ENCODE peak calls at places on chromosomes 2 and 18, in four cellular contexts. L is activated T-cell treated with anti-CD3 and anti-CD28 coated beads for 4 hours; X is stimulated activated CD4-positive, alpha-beta T cell treated with anti-CD3 and anti-CD28 coated beads, Interleukin-15, amount 100 ng/mL, for 24 hours; W is stromal cell of bone marrow. J is an unnamed sample.

GRCh38 chr2:239912171-239912937 is 112.8 kb downstream of the NDUFA10 start:
- DNase-seq in L (no peak), X (no peak), W (no peak), J (no peak)

GRCh38 chr2:11553661-11554429 is 20.0 kb downstream of the GREB1 start:
- DNase-seq in L (no peak), X (no peak), W (peak; percentile 29), J (no peak)

GRCh38 chr2:10056439-10056838 is 13.1 kb downstream of the KLF11 start:
- DNase-seq in L (no peak), X (no peak), W (no peak), J (no peak)

GRCh38 chr2:97675714-97676113 is 6.2 kb downstream of the C2orf92 start:
- DNase-seq in L (no peak), X (no peak), W (no peak), J (no peak)

GRCh38 chr2:26793518-26793917 is 7.7 kb downstream of the CENPA start:
- DNase-seq in L (no peak), X (no peak), W (no peak), J (no peak)

GRCh38 chr18:45370190-45371010 is 244.9 kb upstream of the SLC14A2 start:
- DNase-seq in L (no peak), X (no peak), W (no peak), J (no peak)

GRCh38 chr2:229129738-229130371 is 141.2 kb downstream of the PID1 start:
- DNase-seq in L (no peak), X (no peak), W (peak; percentile 9), J (no peak)

GRCh38 chr18:34976899-34977786 is 64.1 kb upstream of the MAPRE2 start:
- DNase-seq in L (peak; percentile 69), X (peak; percentile 83), W (no peak), J (peak; percentile 20)

GRCh38 chr2:75003773-75004172 is 45.3 kb downstream of the POLE4 start:
- DNase-seq in L (no peak), X (no peak), W (no peak), J (no peak)

GRCh38 chr2:65456074-65456473 is 23.7 kb upstream of the SPRED2 start:
- DNase-seq in L (no peak), X (no peak), W (peak; percentile 73), J (no peak)

GRCh38 chr2:219459460-219460311 is 25.0 kb downstream of the SPEG start:
- DNase-seq in L (peak; percentile 32), X (peak; percentile 53), W (no peak), J (peak; percentile 65)

GRCh38 chr2:9813312-9814128 is 29.8 kb upstream of the TAF1B start:
- DNase-seq in L (peak; percentile 63), X (peak; percentile 80), W (no peak), J (peak; percentile 50)

GRCh38 chr2:37890893-37891495 is 34.1 kb upstream of the RMDN2 start:
- DNase-seq in L (peak; percentile 53), X (peak; percentile 81), W (peak; percentile 33), J (peak; percentile 46)

GRCh38 chr2:96865654-96866053 is 4.2 kb downstream of the SEMA4C start:
- DNase-seq in L (no peak), X (no peak), W (no peak), J (no peak)

GRCh38 chr2:162928356-162928755 is 89.8 kb upstream of the KCNH7 start:
- DNase-seq in L (no peak), X (no peak), W (no peak), J (no peak)